ENCODE peak calls at places on chromosome 11, in six cellular contexts. One of them, this sample, is unnamed.

GRCh38 chr11:42974510-42974909 is 337.3 kb upstream of the API5 start:
- DNase-seq in CD4-positive, alpha-beta T cell: no peak
- DNase-seq in stimulated activated CD4-positive, alpha-beta T cell treated with anti-CD3 and anti-CD28 coated beads, Interleukin-1b, Interleukin-23, amount 100 ng/mL, for 4 hours: no peak
- DNase-seq in lung: no peak
- DNase-seq in nephron progenitor cell: no peak
- DNase-seq in stimulated activated effector memory CD8-positive, alpha-beta T cell treated with anti-CD3 and anti-CD28 coated beads, Interleukin-12 subunit alpha, Interleukin-12 subunit beta, amount 100 ng/mL, for 72 hours: no peak
- DNase-seq in this sample: no peak

GRCh38 chr11:123082977-123083376 is 21.0 kb upstream of the HSPA8 start:
- DNase-seq in CD4-positive, alpha-beta T cell: no peak
- DNase-seq in stimulated activated CD4-positive, alpha-beta T cell treated with anti-CD3 and anti-CD28 coated beads, Interleukin-1b, Interleukin-23, amount 100 ng/mL, for 4 hours: no peak
- DNase-seq in lung: no peak
- DNase-seq in nephron progenitor cell: no peak
- DNase-seq in stimulated activated effector memory CD8-positive, alpha-beta T cell treated with anti-CD3 and anti-CD28 coated beads, Interleukin-12 subunit alpha, Interleukin-12 subunit beta, amount 100 ng/mL, for 72 hours: no peak
- DNase-seq in this sample: peak

GRCh38 chr11:12274056-12274455 is 103.3 kb upstream of the PARVA start:
- DNase-seq in CD4-positive, alpha-beta T cell: no peak
- DNase-seq in stimulated activated CD4-positive, alpha-beta T cell treated with anti-CD3 and anti-CD28 coated beads, Interleukin-1b, Interleukin-23, amount 100 ng/mL, for 4 hours: no peak
- DNase-seq in lung: no peak
- DNase-seq in nephron progenitor cell: no peak
- DNase-seq in stimulated activated effector memory CD8-positive, alpha-beta T cell treated with anti-CD3 and anti-CD28 coated beads, Interleukin-12 subunit alpha, Interleukin-12 subunit beta, amount 100 ng/mL, for 72 hours: no peak
- DNase-seq in this sample: no peak

GRCh38 chr11:66693356-66694055 is 15.8 kb upstream of the RBM4B start:
- DNase-seq in CD4-positive, alpha-beta T cell: no peak
- DNase-seq in stimulated activated CD4-positive, alpha-beta T cell treated with anti-CD3 and anti-CD28 coated beads, Interleukin-1b, Interleukin-23, amount 100 ng/mL, for 4 hours: no peak
- DNase-seq in lung: no peak
- DNase-seq in nephron progenitor cell: no peak
- DNase-seq in stimulated activated effector memory CD8-positive, alpha-beta T cell treated with anti-CD3 and anti-CD28 coated beads, Interleukin-12 subunit alpha, Interleukin-12 subunit beta, amount 100 ng/mL, for 72 hours: no peak
- DNase-seq in this sample: no peak

GRCh38 chr11:17019231-17019630 is 5.0 kb upstream of the PLEKHA7 start:
- DNase-seq in CD4-positive, alpha-beta T cell: no peak
- DNase-seq in stimulated activated CD4-positive, alpha-beta T cell treated with anti-CD3 and anti-CD28 coated beads, Interleukin-1b, Interleukin-23, amount 100 ng/mL, for 4 hours: no peak
- DNase-seq in lung: no peak
- DNase-seq in nephron progenitor cell: no peak
- DNase-seq in stimulated activated effector memory CD8-positive, alpha-beta T cell treated with anti-CD3 and anti-CD28 coated beads, Interleukin-12 subunit alpha, Interleukin-12 subunit beta, amount 100 ng/mL, for 72 hours: no peak
- DNase-seq in this sample: no peak

GRCh38 chr11:14262271-14262846 is 96.6 kb downstream of the RRAS2 start:
- DNase-seq in CD4-positive, alpha-beta T cell: no peak
- DNase-seq in stimulated activated CD4-positive, alpha-beta T cell treated with anti-CD3 and anti-CD28 coated beads, Interleukin-1b, Interleukin-23, amount 100 ng/mL, for 4 hours: no peak
- DNase-seq in lung: no peak
- DNase-seq in nephron progenitor cell: no peak
- DNase-seq in stimulated activated effector memory CD8-positive, alpha-beta T cell treated with anti-CD3 and anti-CD28 coated beads, Interleukin-12 subunit alpha, Interleukin-12 subunit beta, amount 100 ng/mL, for 72 hours: no peak
- DNase-seq in this sample: no peak

GRCh38 chr11:130675456-130675855 is 227.0 kb downstream of the ADAMTS15 start:
- DNase-seq in CD4-positive, alpha-beta T cell: no peak
- DNase-seq in stimulated activated CD4-positive, alpha-beta T cell treated with anti-CD3 and anti-CD28 coated beads, Interleukin-1b, Interleukin-23, amount 100 ng/mL, for 4 hours: no peak
- DNase-seq in lung: no peak
- DNase-seq in nephron progenitor cell: peak
- DNase-seq in stimulated activated effector memory CD8-positive, alpha-beta T cell treated with anti-CD3 and anti-CD28 coated beads, Interleukin-12 subunit alpha, Interleukin-12 subunit beta, amount 100 ng/mL, for 72 hours: no peak
- DNase-seq in this sample: no peak

GRCh38 chr11:79294845-79295520 is 145.8 kb downstream of the TENM4 start:
- DNase-seq in CD4-positive, alpha-beta T cell: no peak
- DNase-seq in stimulated activated CD4-positive, alpha-beta T cell treated with anti-CD3 and anti-CD28 coated beads, Interleukin-1b, Interleukin-23, amount 100 ng/mL, for 4 hours: no peak
- DNase-seq in lung: no peak
- DNase-seq in nephron progenitor cell: no peak
- DNase-seq in stimulated activated effector memory CD8-positive, alpha-beta T cell treated with anti-CD3 and anti-CD28 coated beads, Interleukin-12 subunit alpha, Interleukin-12 subunit beta, amount 100 ng/mL, for 72 hours: no peak
- DNase-seq in this sample: no peak

GRCh38 chr11:130786987-130787688 is 129.1 kb downstream of the SNX19 start:
- DNase-seq in CD4-positive, alpha-beta T cell: no peak
- DNase-seq in stimulated activated CD4-positive, alpha-beta T cell treated with anti-CD3 and anti-CD28 coated beads, Interleukin-1b, Interleukin-23, amount 100 ng/mL, for 4 hours: no peak
- DNase-seq in lung: no peak
- DNase-seq in nephron progenitor cell: no peak
- DNase-seq in stimulated activated effector memory CD8-positive, alpha-beta T cell treated with anti-CD3 and anti-CD28 coated beads, Interleukin-12 subunit alpha, Interleukin-12 subunit beta, amount 100 ng/mL, for 72 hours: no peak
- DNase-seq in this sample: no peak

This sample was measured in natural killer cell treated with Interleukin-12 subunit alpha and Interleukin-12 subunit beta and Interleukin-15 and Interleukin-18, amount 100 ng/mL, for 72 hours.